ENCODE peak calls at places on chromosome 13, in eight cellular contexts. K is astrocyte of the hippocampus, O is trophoblast cell, U is A172, H is iPS-NIHi11, Q is ACHN, R is NCI-H524, D is T-helper 2 cell. L is an unnamed sample.

GRCh38 chr13:27954406-27954851 is 14.7 kb downstream of the CDX2 start:
- DNase-seq in K (no peak), O (peak), U (no peak), H (peak), Q (no peak), R (peak), D (no peak), L (peak)

GRCh38 chr13:42594577-42595571 is 20.9 kb downstream of the TNFSF11 start:
- DNase-seq in K (peak), O (peak), U (peak), H (peak), Q (peak), R (peak), D (peak), L (peak)

GRCh38 chr13:105642511-105642958 is 892.9 kb downstream of the EFNB2 start:
- DNase-seq in K (peak), O (peak), U (peak), H (no peak), Q (peak), R (no peak), D (no peak), L (no peak)

GRCh38 chr13:28392896-28393295 is 102.0 kb downstream of the FLT1 start:
- DNase-seq in K (no peak), O (no peak), U (no peak), H (no peak), Q (no peak), R (no peak), D (no peak), L (no peak)

GRCh38 chr13:112809332-112810310 is 119.8 kb downstream of the ATP11A start:
- DNase-seq in K (no peak), O (peak), U (no peak), H (no peak), Q (no peak), R (no peak), D (no peak), L (no peak)

GRCh38 chr13:33351324-33351723 is 65.8 kb upstream of the STARD13 start:
- DNase-seq in K (peak), O (no peak), U (peak), H (no peak), Q (peak), R (no peak), D (no peak), L (no peak)

GRCh38 chr13:104008571-104009435 is 942.6 kb upstream of the SLC10A2 start:
- DNase-seq in K (peak), O (no peak), U (peak), H (no peak), Q (no peak), R (no peak), D (no peak), L (no peak)

GRCh38 chr13:98449273-98449672 is 127.6 kb downstream of the STK24 start:
- DNase-seq in K (no peak), O (no peak), U (no peak), H (no peak), Q (no peak), R (no peak), D (no peak), L (no peak)

GRCh38 chr13:28493740-28494536 is 990 bp downstream of the FLT1 start:
- DNase-seq in K (peak), O (no peak), U (no peak), H (peak), Q (no peak), R (no peak), D (no peak), L (no peak)

GRCh38 chr13:112744306-112745021 is 54.6 kb downstream of the ATP11A start:
- DNase-seq in K (peak), O (peak), U (peak), H (no peak), Q (no peak), R (no peak), D (no peak), L (no peak)

GRCh38 chr13:65789815-65790214 is 1440.3 kb downstream of the PCDH9 start:
- DNase-seq in K (peak), O (no peak), U (peak), H (no peak), Q (peak), R (no peak), D (no peak), L (no peak)

GRCh38 chr13:27920677-27921420 is 1.0 kb downstream of the PDX1 start:
- DNase-seq in K (peak), O (no peak), U (no peak), H (peak), Q (peak), R (no peak), D (no peak), L (no peak)

GRCh38 chr13:75705395-75705794 is 69.3 kb downstream of the LMO7 start:
- DNase-seq in K (peak), O (peak), U (peak), H (no peak), Q (no peak), R (no peak), D (peak), L (no peak)

GRCh38 chr13:112056284-112056727 is 10.6 kb upstream of the SOX1 start:
- DNase-seq in K (no peak), O (no peak), U (no peak), H (peak), Q (no peak), R (no peak), D (no peak), L (no peak)

GRCh38 chr13:102569488-102569887 is 27.3 kb upstream of the TPP2 start:
- DNase-seq in K (peak), O (no peak), U (no peak), H (no peak), Q (no peak), R (no peak), D (no peak), L (no peak)

GRCh38 chr13:21901772-21902708 is 231.2 kb downstream of the FGF9 start:
- DNase-seq in K (no peak), O (no peak), U (no peak), H (no peak), Q (no peak), R (no peak), D (no peak), L (no peak)

GRCh38 chr13:110976785-110977184 is 61.9 kb upstream of the ANKRD10 start:
- DNase-seq in K (no peak), O (no peak), U (no peak), H (no peak), Q (no peak), R (no peak), D (no peak), L (no peak)

GRCh38 chr13:27367570-27367969 is 56.8 kb upstream of the GTF3A start:
- DNase-seq in K (no peak), O (no peak), U (no peak), H (no peak), Q (no peak), R (no peak), D (no peak), L (no peak)

GRCh38 chr13:28408235-28408848 is 86.6 kb downstream of the FLT1 start:
- DNase-seq in K (no peak), O (no peak), U (no peak), H (peak), Q (no peak), R (no peak), D (no peak), L (no peak)

GRCh38 chr13:30978981-30979956 is 46.8 kb downstream of the TEX26 start:
- DNase-seq in K (no peak), O (peak), U (no peak), H (peak), Q (no peak), R (peak), D (peak), L (peak)